ENCODE peak calls at places on chromosomes 3 and 15, in five cellular contexts. J is left ventricle myocardium inferior, V is esophagus squamous epithelium, I is heart left ventricle, E is breast epithelium. A is an unnamed sample.

GRCh38 chr15:40360015-40360414 is 2.0 kb downstream of the DISP2 start:
- DNase-seq in J (no peak), V (no peak), I (no peak), E (no peak), A (no peak)

GRCh38 chr15:31457631-31458526 is 131.2 kb downstream of the KLF13 start:
- DNase-seq in J (no peak), V (no peak), I (no peak), E (no peak), A (no peak)

GRCh38 chr15:25762015-25762662 is 101.0 kb downstream of the ATP10A start:
- DNase-seq in J (no peak), V (no peak), I (no peak), E (no peak), A (no peak)

GRCh38 chr15:42138411-42138810 is 18.0 kb downstream of the PLA2G4F start:
- DNase-seq in J (no peak), V (no peak), I (no peak), E (no peak), A (no peak)

GRCh38 chr15:40981186-40981585 is 27.9 kb downstream of the CHAC1 start:
- DNase-seq in J (no peak), V (no peak), I (no peak), E (no peak), A (no peak)

GRCh38 chr3:132135628-132136333 is 101.0 kb upstream of the CPNE4 start:
- DNase-seq in J (no peak), V (no peak), I (no peak), E (no peak), A (no peak)

GRCh38 chr3:106029941-106030619 is 161.3 kb upstream of the CBLB start:
- DNase-seq in J (no peak), V (no peak), I (no peak), E (no peak), A (no peak)

GRCh38 chr3:195900426-195901355 is 7.7 kb downstream of the TNK2 start:
- DNase-seq in J (peak), V (peak), I (peak), E (peak), A (peak)

GRCh38 chr3:110650752-110651151 is 420.9 kb upstream of the NECTIN3 start:
- DNase-seq in J (no peak), V (no peak), I (no peak), E (no peak), A (no peak)

GRCh38 chr3:179093807-179094206 is 22.2 kb upstream of the ZMAT3 start:
- DNase-seq in J (no peak), V (no peak), I (no peak), E (no peak), A (no peak)

GRCh38 chr3:102106421-102107097 is 257.2 kb downstream of the NFKBIZ start:
- DNase-seq in J (no peak), V (no peak), I (no peak), E (no peak), A (no peak)

GRCh38 chr3:192887047-192887446 is 30.6 kb downstream of the MB21D2 start:
- DNase-seq in J (no peak), V (no peak), I (no peak), E (no peak), A (no peak)

GRCh38 chr3:124937049-124937448 is 2.5 kb upstream of the MUC13 start:
- DNase-seq in J (no peak), V (no peak), I (no peak), E (no peak), A (no peak)

GRCh38 chr15:80093854-80094418 is 34.5 kb downstream of the ZFAND6 start:
- DNase-seq in J (peak), V (no peak), I (peak), E (no peak), A (no peak)

GRCh38 chr3:94114667-94115066 is 51.8 kb downstream of the NSUN3 start:
- DNase-seq in J (no peak), V (no peak), I (no peak), E (no peak), A (no peak)

GRCh38 chr3:147483145-147483544 is 74.0 kb downstream of the ZIC1 start:
- DNase-seq in J (no peak), V (no peak), I (no peak), E (no peak), A (no peak)

GRCh38 chr15:68921926-68922325 is 8.4 kb upstream of the SPESP1 start:
- DNase-seq in J (no peak), V (no peak), I (no peak), E (no peak), A (no peak)

GRCh38 chr3:175495331-175495730 is 636.2 kb downstream of the NAALADL2 start:
- DNase-seq in J (no peak), V (no peak), I (no peak), E (no peak), A (no peak)

GRCh38 chr15:97470417-97470816 is 490.1 kb upstream of the ARRDC4 start:
- DNase-seq in J (no peak), V (no peak), I (no peak), E (no peak), A (no peak)

GRCh38 chr15:27673766-27674445 is 425.2 kb downstream of the OCA2 start:
- DNase-seq in J (no peak), V (no peak), I (no peak), E (no peak), A (no peak)

GRCh38 chr15:94584833-94585244 is 353.5 kb downstream of the MCTP2 start:
- DNase-seq in J (no peak), V (no peak), I (no peak), E (no peak), A (no peak)

GRCh38 chr3:71258116-71258515 is 325.4 kb downstream of the FOXP1 start:
- DNase-seq in J (no peak), V (no peak), I (no peak), E (peak), A (no peak)

GRCh38 chr15:67079361-67079760 is 14.0 kb downstream of the SMAD3 start:
- DNase-seq in J (no peak), V (no peak), I (no peak), E (no peak), A (no peak)

GRCh38 chr15:84859651-84860050 is 24.8 kb upstream of the SLC28A1 start:
- DNase-seq in J (no peak), V (no peak), I (no peak), E (no peak), A (no peak)

DNA sequence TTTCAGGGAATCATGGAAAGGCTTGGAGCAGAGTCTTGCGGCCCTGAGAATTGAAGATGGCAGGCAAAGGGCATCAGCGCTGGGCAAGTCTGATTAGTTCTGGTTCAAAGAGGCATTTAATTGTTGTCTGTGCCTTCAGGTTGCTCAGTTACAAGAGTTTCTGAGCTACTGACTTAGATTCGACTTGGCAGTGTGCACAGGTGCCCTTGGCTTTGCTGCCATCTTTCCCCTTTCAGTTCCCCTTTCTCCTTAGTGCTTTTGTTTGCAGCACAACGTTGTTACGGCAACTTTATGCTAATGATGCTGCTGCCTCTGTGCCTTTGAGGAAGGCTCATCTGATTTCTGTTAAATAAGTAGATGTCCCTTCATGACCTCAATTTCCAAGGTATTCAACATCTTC is 12.5 kb downstream of the P2RY14 start:
- DNase-seq in J (no peak), V (no peak), I (no peak), E (no peak), A (no peak)
- H3K27ac ChIP-seq in J (peak), V (peak), I (no peak), E (peak), A (no peak)

GRCh38 chr3:12286927-12287726 is 1.7 kb upstream of the PPARG start:
- DNase-seq in J (peak), V (no peak), I (peak), E (no peak), A (no peak)

GRCh38 chr3:12289562-12289961 is 692 bp downstream of the PPARG start:
- DNase-seq in J (no peak), V (no peak), I (no peak), E (no peak), A (no peak)

GRCh38 chr3:12287727-12288465 is 974 bp upstream of the PPARG start:
- DNase-seq in J (peak), V (no peak), I (peak), E (no peak), A (no peak)

GRCh38 chr3:12286504-12286903 is 2.4 kb upstream of the PPARG start:
- DNase-seq in J (no peak), V (no peak), I (no peak), E (no peak), A (no peak)

GRCh38 chr3:12288466-12289129 is at the start of gene PPARG:
- DNase-seq in J (peak), V (no peak), I (peak), E (no peak), A (peak)
- H3K27ac ChIP-seq in J (peak), V (peak), I (peak), E (peak), A (no peak)

DNA sequence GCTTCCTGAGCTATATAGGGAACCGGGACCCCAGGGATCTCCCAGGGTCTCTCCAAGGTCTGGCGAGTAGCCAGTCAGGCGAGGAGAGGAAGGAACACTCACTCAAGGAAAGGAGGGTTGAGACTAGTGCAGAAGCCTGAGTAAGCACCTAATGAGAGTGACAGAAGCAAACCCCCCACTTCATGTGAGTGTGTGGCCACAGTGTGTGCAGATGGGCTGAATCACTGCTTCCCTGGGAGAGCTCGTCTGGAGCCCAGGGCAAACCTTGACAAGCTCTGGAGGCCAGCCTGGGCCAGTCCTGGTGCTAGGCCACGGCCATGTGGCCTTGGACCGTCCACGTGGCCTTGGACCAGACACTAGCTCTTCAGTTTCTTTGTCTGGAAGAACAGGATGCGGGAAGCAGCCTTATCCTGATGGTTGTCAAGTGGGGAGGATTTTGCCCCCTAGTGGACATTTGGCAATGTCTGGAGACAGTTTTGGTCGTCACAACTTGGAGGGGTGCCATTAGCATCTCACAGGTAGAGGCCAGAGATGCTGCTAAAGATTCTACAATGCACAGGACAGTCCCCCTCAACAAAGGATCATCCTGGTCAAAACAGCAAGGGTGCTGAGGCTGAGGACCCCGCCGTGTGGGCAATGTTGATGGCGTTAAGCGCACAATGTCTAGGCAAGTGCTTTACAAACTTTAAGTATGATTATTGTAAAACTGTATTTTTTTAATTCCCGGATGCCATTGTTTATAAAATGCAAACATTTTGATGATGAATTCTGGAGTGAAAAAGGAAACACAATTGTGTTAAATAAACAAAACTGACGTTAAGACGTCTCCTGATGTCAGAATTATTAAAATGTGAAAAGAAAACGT is 34.8 kb upstream of the CTSH start:
- DNase-seq in J (peak), V (no peak), I (peak), E (peak), A (peak)
- H3K27ac ChIP-seq in J (no peak), V (no peak), I (no peak), E (no peak), A (no peak)

GRCh38 chr3:69763976-69764851 is 24.9 kb downstream of the MITF start:
- DNase-seq in J (no peak), V (no peak), I (no peak), E (no peak), A (no peak)

GRCh38 chr3:69762790-69763229 is 23.5 kb downstream of the MITF start:
- DNase-seq in J (no peak), V (no peak), I (no peak), E (no peak), A (no peak)

GRCh38 chr3:69763458-69763857 is 24.2 kb downstream of the MITF start:
- DNase-seq in J (no peak), V (no peak), I (no peak), E (no peak), A (no peak)

GRCh38 chr3:69767571-69767970 is 28.3 kb downstream of the MITF start:
- DNase-seq in J (peak), V (no peak), I (peak), E (peak), A (peak)

DNA sequence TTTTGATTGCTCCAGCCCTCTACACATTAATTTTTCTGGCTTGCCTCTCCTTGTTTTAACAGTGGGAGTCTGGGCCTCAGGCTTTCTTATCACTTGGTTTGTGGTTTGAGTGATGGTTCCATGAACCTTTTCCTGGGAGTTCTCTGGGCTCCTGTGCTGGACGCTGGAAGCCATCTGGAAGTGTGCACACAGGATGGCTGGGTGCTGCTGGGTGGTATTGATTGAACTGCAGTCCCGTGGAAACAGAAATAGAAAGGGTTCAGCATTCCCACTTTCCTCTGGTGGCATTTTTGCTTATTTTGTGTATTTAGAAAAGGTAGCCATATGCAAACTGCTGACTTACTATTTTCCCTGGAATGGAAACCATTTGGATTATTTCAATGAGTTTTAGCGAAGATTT is 25.6 kb downstream of the MITF start:
- DNase-seq in J (no peak), V (no peak), I (no peak), E (no peak), A (no peak)
- H3K27ac ChIP-seq in J (peak), V (peak), I (no peak), E (peak), A (no peak)

GRCh38 chr3:122629763-122630162 is 50.9 kb upstream of the PARP14 start:
- DNase-seq in J (no peak), V (no peak), I (no peak), E (no peak), A (no peak)

GRCh38 chr3:122627301-122627700 is 49.9 kb downstream of the PARP15 start:
- DNase-seq in J (no peak), V (no peak), I (no peak), E (no peak), A (no peak)

GRCh38 chr3:122623430-122623829 is 46.0 kb downstream of the PARP15 start:
- DNase-seq in J (no peak), V (no peak), I (no peak), E (no peak), A (no peak)

GRCh38 chr3:122626515-122627180 is 49.2 kb downstream of the PARP15 start:
- DNase-seq in J (no peak), V (no peak), I (no peak), E (no peak), A (no peak)

DNA sequence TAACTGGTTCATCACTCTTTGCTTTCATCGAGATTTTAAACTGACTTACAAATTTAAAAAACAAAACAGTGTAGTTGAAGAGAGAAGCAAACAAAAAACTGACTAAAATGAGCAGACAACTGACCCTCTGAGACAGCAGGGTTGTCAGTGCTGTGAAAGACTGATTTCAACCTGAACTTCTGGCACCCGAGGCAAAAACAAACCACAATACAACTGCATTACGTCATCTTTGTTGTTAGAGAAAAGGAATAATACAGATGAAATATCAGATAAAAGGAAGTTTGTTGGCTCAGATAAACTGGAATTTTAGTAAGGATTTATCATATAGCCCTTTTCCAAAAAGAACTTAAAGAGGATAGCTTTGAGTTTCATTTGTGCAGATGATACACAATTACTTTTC is 51.1 kb downstream of the PARP15 start:
- DNase-seq in J (no peak), V (no peak), I (no peak), E (no peak), A (no peak)
- H3K27ac ChIP-seq in J (no peak), V (no peak), I (no peak), E (no peak), A (no peak)

GRCh38 chr15:76994496-76994895 is 430 bp upstream of the PSTPIP1 start:
- DNase-seq in J (no peak), V (no peak), I (no peak), E (no peak), A (no peak)
- H3K27ac ChIP-seq in J (peak), V (no peak), I (no peak), E (no peak), A (peak)

GRCh38 chr3:186425788-186426730 is 64.0 kb upstream of the DGKG start:
- DNase-seq in J (no peak), V (no peak), I (no peak), E (peak), A (no peak)
- H3K27ac ChIP-seq in J (peak), V (peak), I (peak), E (peak), A (no peak)

DNA sequence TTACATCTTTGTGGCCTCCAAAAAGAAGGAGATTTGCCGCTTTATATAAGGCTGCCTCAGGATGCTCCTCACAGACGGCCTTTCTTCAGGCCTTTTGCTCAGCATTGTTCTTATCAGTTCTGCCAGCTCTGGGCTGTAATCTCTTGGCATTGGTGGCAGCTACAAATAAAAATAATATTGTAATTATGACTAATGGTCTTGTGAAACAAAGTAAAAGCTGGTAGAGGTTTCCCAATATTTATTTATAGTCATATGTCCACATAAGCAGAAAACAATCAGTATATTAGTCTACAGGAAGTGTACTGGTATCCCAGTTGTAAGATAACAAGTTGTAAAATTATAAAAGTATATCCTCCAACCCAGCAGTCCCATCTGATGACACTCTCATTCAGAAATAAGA is 7.3 kb downstream of the NEK4 start:
- DNase-seq in J (no peak), V (no peak), I (no peak), E (no peak), A (no peak)
- H3K27ac ChIP-seq in J (peak), V (no peak), I (no peak), E (no peak), A (no peak)

DNA sequence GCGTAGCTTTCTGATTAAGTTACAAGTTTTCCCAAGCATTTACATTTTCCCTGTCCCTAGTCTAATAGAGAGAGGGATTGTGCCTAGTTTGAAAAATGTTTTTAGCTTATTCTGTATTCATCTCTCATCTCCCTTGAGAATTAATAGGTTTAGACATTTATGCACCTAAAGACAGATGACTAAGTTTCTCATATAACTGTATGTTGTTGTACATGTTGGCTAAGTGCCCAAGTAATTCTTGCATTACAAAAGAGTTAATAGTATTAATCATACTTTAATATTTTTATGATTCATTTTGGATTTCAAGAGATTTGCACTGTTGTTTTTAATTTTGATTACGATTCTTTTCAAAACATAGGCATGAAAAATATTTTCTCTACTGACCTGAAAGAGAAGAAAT is 109.0 kb upstream of the TBL1XR1 start:
- DNase-seq in J (no peak), V (no peak), I (no peak), E (no peak), A (no peak)
- H3K27ac ChIP-seq in J (no peak), V (no peak), I (no peak), E (no peak), A (no peak)

GRCh38 chr3:168860592-168860991 is 764.9 kb upstream of the GOLIM4 start:
- DNase-seq in J (no peak), V (no peak), I (no peak), E (no peak), A (no peak)
- H3K27ac ChIP-seq in J (no peak), V (no peak), I (no peak), E (no peak), A (no peak)

A was measured in substantia nigra.